ENCODE peak calls at places on chromosomes 4 and X, in seven cellular contexts. U is SK-N-SH, X is GM12878, R is H1, Z is HCT116, H is K562, J is HepG2. P is an unnamed sample.

GRCh38 chrX:39480966-39481365 is 616.8 kb downstream of the BCOR start:
- DNase-seq in U (no peak), X (no peak), Z (no peak), H (no peak), J (no peak), R (no peak), P (peak)

GRCh38 chrX:39899876-39900787 is 197.6 kb downstream of the BCOR start:
- DNase-seq in H (no peak), X (no peak), J (no peak), U (peak), Z (no peak), R (no peak), P (no peak)

GRCh38 chr4:118557298-118557851 is 127.8 kb upstream of the METTL14 start:
- DNase-seq in U (no peak), X (no peak), Z (peak), J (no peak), R (no peak), H (peak), P (peak)

GRCh38 chrX:69221239-69222102 is 56.2 kb upstream of the PJA1 start:
- DNase-seq in X (no peak), R (peak), U (no peak), H (no peak), Z (no peak), J (no peak), P (no peak)

GRCh38 chr4:35364321-35364870 is 879.9 kb downstream of the ARAP2 start:
- DNase-seq in R (no peak), Z (no peak), H (no peak), J (no peak), U (no peak), X (no peak), P (no peak)

GRCh38 chr4:12881945-12882589 is 602.1 kb downstream of the RAB28 start:
- DNase-seq in R (no peak), X (no peak), U (no peak), Z (no peak), H (no peak), J (no peak), P (no peak)

GRCh38 chr4:149933883-149934282 is 118.2 kb upstream of the IQCM start:
- DNase-seq in J (no peak), U (no peak), R (no peak), X (no peak), H (no peak), Z (no peak), P (no peak)

GRCh38 chr4:105966046-105966445 is 70.8 kb downstream of the NPNT start:
- DNase-seq in X (no peak), J (no peak), H (no peak), R (no peak), Z (no peak), U (no peak), P (no peak)

GRCh38 chrX:10197597-10198210 is 40.9 kb downstream of the CLCN4 start:
- DNase-seq in H (no peak), X (no peak), U (no peak), Z (no peak), R (no peak), J (no peak), P (no peak)

GRCh38 chr4:82799006-82799881 is 648 bp upstream of the SCD5 start:
- DNase-seq in J (no peak), U (peak), Z (no peak), X (no peak), R (no peak), H (no peak), P (no peak)

GRCh38 chr4:36133658-36134057 is 110.7 kb downstream of the ARAP2 start:
- DNase-seq in Z (no peak), U (no peak), J (no peak), R (no peak), H (no peak), X (no peak), P (no peak)

GRCh38 chr4:76504613-76505465 is 69.8 kb downstream of the SHROOM3 start:
- DNase-seq in J (peak), X (no peak), Z (peak), H (peak), U (peak), R (no peak), P (peak)

GRCh38 chr4:986428-986948 is 356 bp upstream of the IDUA start:
- DNase-seq in U (peak), X (no peak), R (no peak), Z (no peak), H (no peak), J (no peak), P (no peak)
- TF ChIP-seq JUND in U (no peak), X (no peak), R (no peak), Z (no peak), H (no peak), J (no peak), P (no peak)

GRCh38 chrX:48999030-48999429 is 3.0 kb downstream of the GRIPAP1 start:
- DNase-seq in X (no peak), R (no peak), J (no peak), Z (no peak), U (no peak), H (no peak), P (no peak)

GRCh38 chrX:49003696-49004095 is 1.6 kb upstream of the GRIPAP1 start:
- DNase-seq in U (no peak), J (peak), X (no peak), R (no peak), H (no peak), Z (no peak), P (peak)

GRCh38 chrX:49002091-49002935 is at the start of gene GRIPAP1:
- DNase-seq in R (peak), Z (peak), J (peak), X (peak), H (peak), U (peak), P (peak)

GRCh38 chrX:49000640-49001039 is 1.4 kb downstream of the GRIPAP1 start:
- DNase-seq in X (no peak), R (no peak), H (no peak), J (no peak), U (no peak), Z (no peak), P (no peak)

DNA sequence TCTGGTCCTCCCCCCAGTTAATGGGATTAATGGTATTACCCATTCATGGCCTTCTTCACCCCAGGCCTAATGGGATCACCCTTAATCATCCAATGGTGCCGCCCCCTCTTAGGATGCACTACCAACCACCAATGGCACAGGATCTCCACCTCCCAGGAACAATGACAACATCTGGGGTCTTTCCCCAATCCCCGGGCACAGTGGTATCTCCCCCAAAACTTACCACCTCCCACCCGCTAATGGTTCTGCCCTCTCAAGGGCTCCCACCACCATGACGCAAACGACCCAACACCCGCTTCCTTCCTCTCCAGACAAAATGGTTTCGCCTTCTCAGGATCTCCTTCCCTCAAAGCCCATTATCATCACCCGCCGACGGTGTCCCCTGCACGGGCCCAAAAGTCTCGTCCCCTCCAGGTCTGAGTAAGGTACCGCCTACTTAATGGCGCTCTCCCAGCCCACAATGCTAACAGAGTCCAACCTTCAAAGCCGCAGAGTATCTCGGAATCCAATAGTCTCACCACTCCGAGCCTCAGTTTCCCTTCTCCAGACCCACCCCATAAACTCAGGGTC is 458 bp downstream of the GRIPAP1 start:
- DNase-seq in U (peak), Z (peak), J (peak), R (peak), H (peak), X (peak), P (peak)
- TF ChIP-seq JUND in U (no peak), Z (no peak), J (no peak), R (peak), H (no peak), X (peak), P (no peak)

DNA sequence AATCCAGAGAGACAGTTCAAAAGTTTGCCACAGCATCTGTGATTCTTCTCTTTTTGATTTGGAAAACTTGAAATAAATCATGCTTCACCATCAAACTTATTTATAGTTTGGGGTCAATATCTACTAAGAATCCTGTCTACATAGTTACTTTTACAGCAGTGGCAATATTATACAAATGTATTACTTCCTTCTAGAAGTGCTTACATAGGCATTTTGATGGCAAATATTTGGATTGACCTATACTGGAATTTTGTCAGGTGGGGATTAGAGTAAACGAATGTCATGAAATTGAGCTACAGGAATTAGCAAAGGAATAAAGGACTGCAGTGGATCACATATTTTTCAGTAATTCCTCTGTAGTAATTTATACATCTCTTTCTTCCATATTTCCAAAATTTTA is 1885.5 kb upstream of the ADGRL3 start:
- DNase-seq in H (no peak), U (no peak), R (no peak), Z (no peak), X (no peak), J (no peak), P (no peak)
- TF ChIP-seq JUND in H (no peak), U (no peak), R (no peak), Z (no peak), X (no peak), J (no peak), P (no peak)

GRCh38 chr4:143643399-143643798 is 57.1 kb downstream of the FREM3 start:
- DNase-seq in X (no peak), H (no peak), R (no peak), Z (no peak), U (no peak), J (no peak), P (no peak)

GRCh38 chr4:143641406-143641805 is 59.1 kb downstream of the FREM3 start:
- DNase-seq in U (no peak), R (no peak), X (no peak), J (no peak), Z (no peak), H (no peak), P (no peak)

DNA sequence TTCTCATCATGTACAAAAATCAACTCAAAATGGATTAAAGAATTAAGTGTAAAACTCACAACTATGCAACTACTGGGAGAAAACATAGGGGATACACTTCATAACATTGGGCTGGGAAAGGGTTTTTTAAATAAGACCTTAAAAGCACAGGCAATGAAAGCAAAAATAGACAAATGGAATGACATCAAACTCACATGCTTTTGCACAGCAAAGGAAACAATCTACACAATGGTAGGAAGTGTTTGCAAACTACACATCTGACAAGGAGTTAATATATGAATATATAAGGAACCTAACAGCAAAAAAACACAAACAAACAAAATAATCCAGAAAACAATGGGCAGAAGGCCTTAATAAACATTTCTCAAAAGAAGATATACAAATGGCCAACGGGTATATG is 57.9 kb downstream of the FREM3 start:
- DNase-seq in J (no peak), X (no peak), U (no peak), Z (no peak), R (no peak), H (no peak), P (no peak)
- TF ChIP-seq JUND in J (no peak), X (no peak), U (no peak), Z (no peak), R (no peak), H (no peak), P (no peak)

DNA sequence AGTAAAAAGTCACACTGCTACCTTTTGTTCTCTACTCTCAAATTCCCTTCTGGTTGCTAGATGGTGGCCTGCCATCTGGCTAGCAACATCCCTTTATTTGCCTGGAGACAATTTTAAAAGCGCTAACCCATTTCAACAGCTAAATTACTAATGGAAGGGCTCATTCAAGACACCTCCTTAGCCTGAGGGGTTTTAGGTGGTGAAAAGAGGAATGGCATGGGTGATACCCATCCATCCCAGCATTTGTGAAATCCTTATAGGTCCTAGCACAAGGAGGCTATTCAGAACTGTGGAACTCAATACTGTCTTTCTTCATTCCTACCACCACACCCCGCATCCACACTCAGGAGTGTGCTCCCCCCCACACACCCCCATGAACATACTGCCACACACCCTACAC is 33.5 kb downstream of the ARHGEF9 start:
- DNase-seq in J (no peak), H (no peak), Z (no peak), U (no peak), X (no peak), R (no peak), P (no peak)
- TF ChIP-seq JUND in J (no peak), H (no peak), Z (no peak), U (no peak), X (no peak), R (no peak), P (no peak)

DNA sequence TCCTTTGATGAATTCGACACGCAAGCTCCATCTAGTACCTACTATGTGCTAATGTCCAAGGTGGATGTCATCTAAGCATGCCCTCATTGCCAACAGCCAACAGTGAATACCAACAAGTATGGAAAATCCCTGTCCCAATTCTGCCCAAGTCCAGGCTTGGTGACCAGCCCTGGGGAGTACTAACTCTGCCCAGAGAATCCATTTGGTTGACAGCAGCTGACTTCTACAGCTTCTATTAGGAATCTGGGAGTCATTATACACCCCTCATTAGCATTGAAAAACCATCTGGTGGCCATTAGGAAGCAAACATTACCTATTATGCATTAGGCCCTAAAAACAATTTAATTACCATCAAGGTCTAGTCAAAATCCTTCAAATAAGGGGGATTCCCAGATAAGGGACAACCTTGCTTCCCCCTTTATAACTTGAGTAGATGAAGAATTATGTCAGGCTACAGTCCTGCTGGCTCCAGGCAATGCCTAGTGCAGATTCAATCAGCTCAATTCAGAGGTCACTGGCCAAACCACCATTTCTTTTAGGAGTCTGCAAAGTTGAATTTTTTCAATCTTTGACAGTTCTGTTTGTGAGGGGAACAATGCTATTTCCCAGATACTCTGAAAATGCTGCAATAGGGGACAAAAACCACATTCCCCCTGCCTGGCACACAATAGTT is 228.0 kb upstream of the LDB2 start:
- DNase-seq in J (no peak), X (no peak), R (no peak), Z (no peak), H (no peak), U (peak), P (no peak)
- TF ChIP-seq JUND in J (no peak), X (no peak), R (no peak), Z (no peak), H (no peak), U (no peak), P (no peak)

P was measured in T47D.